ENCODE peak calls at places on chromosomes 12 and 14, in six cellular contexts. One of them, this sample, is unnamed.

GRCh38 chr14:91038439-91038838 is 22.0 kb downstream of the RPS6KA5 start:
- DNase-seq in nephron progenitor cell: no peak
- DNase-seq in NCI-H82: no peak
- DNase-seq in T follicular helper cell: no peak
- DNase-seq in NCI-H2081: no peak
- DNase-seq in stimulated activated CD4-positive, alpha-beta T cell treated with anti-CD3 and anti-CD28 coated beads, Interleukin-1b, Interleukin-23, amount 100 ng/mL, for 48 hours: peak
- DNase-seq in this sample: no peak

GRCh38 chr14:33432407-33433023 is 493.8 kb downstream of the NPAS3 start:
- DNase-seq in NCI-H82: peak
- DNase-seq in NCI-H2081: peak
- DNase-seq in T follicular helper cell: no peak
- DNase-seq in nephron progenitor cell: no peak
- DNase-seq in stimulated activated CD4-positive, alpha-beta T cell treated with anti-CD3 and anti-CD28 coated beads, Interleukin-1b, Interleukin-23, amount 100 ng/mL, for 48 hours: no peak
- DNase-seq in this sample: peak

GRCh38 chr14:61420326-61420725 is 98.9 kb downstream of the PRKCH start:
- DNase-seq in NCI-H2081: no peak
- DNase-seq in stimulated activated CD4-positive, alpha-beta T cell treated with anti-CD3 and anti-CD28 coated beads, Interleukin-1b, Interleukin-23, amount 100 ng/mL, for 48 hours: peak
- DNase-seq in T follicular helper cell: peak
- DNase-seq in NCI-H82: no peak
- DNase-seq in nephron progenitor cell: no peak
- DNase-seq in this sample: peak

GRCh38 chr14:66379116-66379515 is 107.1 kb upstream of the CCDC196 start:
- DNase-seq in NCI-H82: no peak
- DNase-seq in nephron progenitor cell: no peak
- DNase-seq in stimulated activated CD4-positive, alpha-beta T cell treated with anti-CD3 and anti-CD28 coated beads, Interleukin-1b, Interleukin-23, amount 100 ng/mL, for 48 hours: no peak
- DNase-seq in NCI-H2081: no peak
- DNase-seq in T follicular helper cell: no peak
- DNase-seq in this sample: no peak

GRCh38 chr12:124188561-124189405 is 106.1 kb upstream of the RFLNA start:
- DNase-seq in NCI-H2081: peak
- DNase-seq in NCI-H82: peak
- DNase-seq in nephron progenitor cell: no peak
- DNase-seq in stimulated activated CD4-positive, alpha-beta T cell treated with anti-CD3 and anti-CD28 coated beads, Interleukin-1b, Interleukin-23, amount 100 ng/mL, for 48 hours: no peak
- DNase-seq in T follicular helper cell: no peak
- DNase-seq in this sample: peak

GRCh38 chr14:60656755-60657608 is 7.7 kb upstream of the SIX1 start:
- DNase-seq in NCI-H82: peak
- DNase-seq in NCI-H2081: peak
- DNase-seq in nephron progenitor cell: peak
- DNase-seq in T follicular helper cell: no peak
- DNase-seq in stimulated activated CD4-positive, alpha-beta T cell treated with anti-CD3 and anti-CD28 coated beads, Interleukin-1b, Interleukin-23, amount 100 ng/mL, for 48 hours: no peak
- DNase-seq in this sample: peak

GRCh38 chr12:8028267-8028666 is 4.2 kb upstream of the FOXJ2 start:
- DNase-seq in NCI-H2081: no peak
- DNase-seq in T follicular helper cell: no peak
- DNase-seq in nephron progenitor cell: no peak
- DNase-seq in NCI-H82: no peak
- DNase-seq in stimulated activated CD4-positive, alpha-beta T cell treated with anti-CD3 and anti-CD28 coated beads, Interleukin-1b, Interleukin-23, amount 100 ng/mL, for 48 hours: no peak
- DNase-seq in this sample: no peak

GRCh38 chr12:24111591-24111990 is 162.1 kb upstream of the SOX5 start:
- DNase-seq in nephron progenitor cell: no peak
- DNase-seq in stimulated activated CD4-positive, alpha-beta T cell treated with anti-CD3 and anti-CD28 coated beads, Interleukin-1b, Interleukin-23, amount 100 ng/mL, for 48 hours: no peak
- DNase-seq in NCI-H2081: no peak
- DNase-seq in T follicular helper cell: no peak
- DNase-seq in NCI-H82: no peak
- DNase-seq in this sample: no peak

This sample was measured in NCI-H69.